ENCODE peak calls at places on chromosomes 6 and 20, in ten cellular contexts. G, S, A, L, U, M, O, D, F and K are unnamed samples.

GRCh38 chr6:26311385-26312095 is 53.5 kb upstream of the BTN3A2 start:
- DNase-seq in F (peak), M (peak), D (peak), U (no peak), G (no peak), O (peak), A (no peak), L (no peak), S (no peak), K (peak)

GRCh38 chr6:57195457-57195856 is 23.3 kb downstream of the BAG2 start:
- DNase-seq in F (no peak), S (no peak), L (no peak), A (no peak), U (no peak), D (no peak), G (no peak), O (no peak), M (no peak), K (no peak)

GRCh38 chr20:22411568-22412450 is 172.6 kb downstream of the FOXA2 start:
- DNase-seq in D (no peak), L (no peak), M (no peak), F (no peak), S (no peak), O (peak), G (no peak), U (peak), A (no peak), K (no peak)

GRCh38 chr6:109452181-109452580 is 3.4 kb downstream of the MICAL1 start:
- DNase-seq in F (no peak), U (no peak), A (no peak), O (no peak), M (no peak), D (no peak), L (no peak), S (no peak), G (no peak), K (no peak)

GRCh38 chr6:116667620-116668019 is 946 bp downstream of the ZUP1 start:
- DNase-seq in L (no peak), O (no peak), U (no peak), M (no peak), A (no peak), D (no peak), G (no peak), F (no peak), S (no peak), K (no peak)

GRCh38 chr20:62381842-62382241 is 5.1 kb upstream of the RPS21 start:
- DNase-seq in G (no peak), L (no peak), M (no peak), S (no peak), A (no peak), D (no peak), U (no peak), O (no peak), F (no peak), K (no peak)

GRCh38 chr6:2765896-2766766 is 938 bp downstream of the WRNIP1 start:
- DNase-seq in M (peak), U (peak), F (peak), D (peak), O (peak), G (peak), S (no peak), L (no peak), A (peak), K (peak)

GRCh38 chr6:150549577-150550184 is 50.0 kb upstream of the PLEKHG1 start:
- DNase-seq in M (no peak), A (no peak), S (no peak), F (no peak), D (no peak), U (no peak), O (peak), G (no peak), L (no peak), K (no peak)

GRCh38 chr6:159438106-159438505 is 254.9 kb downstream of the SOD2 start:
- DNase-seq in G (no peak), D (no peak), F (no peak), A (no peak), O (no peak), L (no peak), S (no peak), U (no peak), M (no peak), K (no peak)

GRCh38 chr6:83461438-83461837 is 30.6 kb upstream of the ME1 start:
- DNase-seq in M (no peak), L (no peak), A (no peak), G (no peak), S (no peak), O (no peak), F (no peak), U (no peak), D (no peak), K (no peak)

GRCh38 chr6:105503641-105504040 is 100.8 kb upstream of the PREP start:
- DNase-seq in G (no peak), D (no peak), S (no peak), A (no peak), O (no peak), L (no peak), U (no peak), M (no peak), F (no peak), K (no peak)

GRCh38 chr6:105501945-105502344 is 99.1 kb upstream of the PREP start:
- DNase-seq in A (no peak), L (no peak), F (no peak), O (no peak), M (no peak), U (no peak), D (no peak), G (no peak), S (no peak), K (no peak)

GRCh38 chr6:105501246-105501645 is 98.4 kb upstream of the PREP start:
- DNase-seq in F (no peak), U (no peak), L (no peak), G (no peak), D (no peak), A (no peak), S (no peak), O (no peak), M (no peak), K (no peak)

GRCh38 chr6:105499928-105500327 is 97.0 kb upstream of the PREP start:
- DNase-seq in A (no peak), F (no peak), G (no peak), M (no peak), L (no peak), O (no peak), S (no peak), U (no peak), D (no peak), K (no peak)

GRCh38 chr6:105500693-105501092 is 97.8 kb upstream of the PREP start:
- DNase-seq in G (no peak), U (no peak), O (no peak), L (no peak), A (no peak), F (no peak), D (no peak), M (no peak), S (no peak), K (no peak)
- TF ChIP-seq CTCF in G (no peak), U (no peak), O (no peak), L (no peak), A (no peak), F (no peak), D (peak), M (no peak), S (no peak), K (no peak)

DNA sequence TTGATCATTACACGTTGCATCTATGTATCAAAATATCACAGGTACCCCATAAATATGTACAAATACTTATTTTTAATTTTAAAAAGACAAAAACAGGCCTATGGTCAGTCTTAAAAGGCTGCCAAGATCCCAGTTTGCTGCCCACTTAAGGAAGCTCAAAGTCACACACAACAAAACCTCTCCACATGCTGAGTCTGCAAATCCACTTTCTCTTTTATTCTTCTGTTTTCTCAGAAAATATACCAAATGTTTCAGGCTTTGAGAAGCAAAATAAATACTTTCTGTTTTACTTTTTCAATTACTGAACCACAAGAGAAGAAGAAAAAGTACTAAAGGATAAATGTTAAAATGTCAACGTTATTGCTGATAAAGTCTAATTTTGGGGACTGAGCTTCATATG is 107.8 kb upstream of the MANEA start:
- DNase-seq in A (no peak), L (no peak), D (no peak), F (no peak), G (no peak), S (no peak), M (no peak), O (no peak), U (no peak), K (no peak)
- TF ChIP-seq CTCF in A (no peak), L (no peak), D (no peak), F (no peak), G (no peak), S (no peak), M (no peak), O (no peak), U (no peak), K (no peak)

DNA sequence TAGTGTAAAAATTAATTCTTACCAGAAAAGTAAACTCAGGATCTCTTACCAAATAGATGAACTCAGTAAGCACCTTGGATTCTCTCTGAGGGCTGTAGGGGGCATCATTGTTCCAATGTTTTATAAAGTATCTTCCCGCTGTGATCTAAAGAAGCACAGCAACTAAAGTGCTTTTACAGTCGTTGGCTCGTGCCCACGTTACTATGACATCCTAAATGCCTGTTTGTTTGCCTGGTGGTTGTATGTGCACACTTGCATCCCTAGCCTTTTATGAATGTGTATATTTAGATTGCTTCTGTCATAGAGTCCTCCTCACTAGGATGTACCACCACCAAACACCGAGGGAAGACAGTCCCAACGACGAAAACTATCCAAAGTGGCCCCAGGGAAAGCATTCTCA is 34.5 kb downstream of the SLX4IP start:
- DNase-seq in L (no peak), A (peak), F (no peak), S (no peak), O (peak), U (no peak), M (no peak), D (peak), G (peak), K (peak)
- TF ChIP-seq CTCF in L (peak), A (peak), F (peak), S (peak), O (peak), U (peak), M (peak), D (peak), G (peak), K (peak)

GRCh38 chr20:46955601-46956556 is 61.2 kb downstream of the EYA2 start:
- DNase-seq in O (no peak), A (no peak), G (no peak), L (no peak), D (no peak), S (no peak), M (no peak), U (no peak), F (no peak), K (no peak)

GRCh38 chr20:46954490-46955038 is 59.9 kb downstream of the EYA2 start:
- DNase-seq in O (peak), A (no peak), S (no peak), D (no peak), M (no peak), G (no peak), L (no peak), F (no peak), U (no peak), K (no peak)

GRCh38 chr20:46951405-46951804 is 56.8 kb downstream of the EYA2 start:
- DNase-seq in L (no peak), U (no peak), F (no peak), M (no peak), D (no peak), A (no peak), G (no peak), O (no peak), S (no peak), K (no peak)

GRCh38 chr20:46953596-46953995 is 59.0 kb downstream of the EYA2 start:
- DNase-seq in O (no peak), M (no peak), G (no peak), F (no peak), L (no peak), D (no peak), U (no peak), A (no peak), S (no peak), K (no peak)

DNA sequence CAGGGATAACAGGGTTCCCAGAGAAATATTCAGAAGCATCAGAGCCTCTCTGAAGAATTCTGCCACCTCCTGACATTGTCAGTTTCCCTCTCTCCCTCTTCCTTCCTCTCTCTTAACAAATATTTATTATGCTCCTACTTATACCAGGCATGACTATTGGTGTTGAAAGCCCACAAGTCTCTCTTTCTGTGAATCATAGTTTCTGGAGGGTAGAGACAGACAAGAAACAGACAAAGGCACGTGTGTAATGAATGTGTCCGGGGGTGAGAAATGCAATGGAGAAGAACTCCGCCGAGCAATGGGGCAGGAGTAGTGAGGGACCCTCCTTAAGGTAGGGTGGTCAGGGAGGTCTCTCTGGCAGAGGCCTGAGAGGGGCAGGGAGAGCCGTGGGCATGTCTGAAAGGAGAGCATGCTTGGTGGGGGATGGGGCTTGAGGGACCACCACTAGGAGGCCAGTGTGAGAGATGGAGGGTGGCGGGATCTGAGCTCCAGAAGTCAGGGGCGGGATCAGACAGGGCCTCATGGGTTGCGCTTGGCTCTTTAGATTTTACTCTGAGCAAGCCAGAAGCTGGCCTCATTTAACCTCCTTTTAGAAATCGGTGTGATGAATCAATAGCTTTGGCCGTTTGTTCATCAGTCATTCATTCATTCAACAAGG is 57.3 kb downstream of the EYA2 start:
- DNase-seq in L (no peak), D (peak), S (no peak), F (no peak), G (no peak), U (no peak), A (no peak), O (no peak), M (no peak), K (no peak)
- TF ChIP-seq CTCF in L (no peak), D (peak), S (no peak), F (no peak), G (no peak), U (no peak), A (no peak), O (no peak), M (no peak), K (no peak)

GRCh38 chr6:113120577-113121285 is 736.4 kb upstream of the MARCKS start:
- DNase-seq in U (no peak), F (no peak), S (no peak), A (no peak), G (no peak), O (peak), D (peak), L (no peak), M (no peak), K (no peak)

GRCh38 chr6:113120214-113120576 is 737.0 kb upstream of the MARCKS start:
- DNase-seq in U (no peak), L (no peak), D (no peak), O (peak), A (no peak), S (no peak), G (no peak), M (no peak), F (no peak), K (no peak)

GRCh38 chr6:113128020-113128419 is 729.1 kb upstream of the MARCKS start:
- DNase-seq in L (no peak), S (no peak), U (no peak), M (no peak), G (no peak), D (no peak), F (no peak), O (no peak), A (no peak), K (no peak)

GRCh38 chr6:113122060-113122459 is 735.1 kb upstream of the MARCKS start:
- DNase-seq in M (peak), S (no peak), D (peak), L (no peak), O (peak), F (no peak), G (no peak), U (no peak), A (peak), K (no peak)
- TF ChIP-seq CTCF in M (no peak), S (no peak), D (peak), L (peak), O (peak), F (no peak), G (peak), U (peak), A (no peak), K (no peak)

GRCh38 chr6:85460154-85460950 is 10.5 kb downstream of the NT5E start:
- DNase-seq in F (no peak), L (no peak), O (no peak), G (no peak), M (no peak), A (peak), U (no peak), S (no peak), D (peak), K (no peak)
- TF ChIP-seq CTCF in F (no peak), L (no peak), O (no peak), G (no peak), M (no peak), A (no peak), U (no peak), S (no peak), D (no peak), K (no peak)

GRCh38 chr6:117906905-117907599 is at the start of gene SLC35F1:
- DNase-seq in M (peak), A (peak), L (peak), S (peak), D (peak), F (peak), O (peak), G (peak), U (peak), K (peak)
- TF ChIP-seq CTCF in M (peak), A (peak), L (peak), S (peak), D (peak), F (no peak), O (no peak), G (peak), U (peak), K (peak)

GRCh38 chr6:79137671-79138070 is 59.6 kb upstream of the PHIP start:
- DNase-seq in G (no peak), O (no peak), D (no peak), A (no peak), U (no peak), S (no peak), M (no peak), F (no peak), L (no peak), K (no peak)

GRCh38 chr6:79145301-79145700 is 67.2 kb upstream of the PHIP start:
- DNase-seq in U (no peak), L (no peak), A (no peak), G (no peak), F (no peak), D (no peak), S (no peak), M (no peak), O (no peak), K (no peak)

GRCh38 chr6:79146426-79146825 is 68.4 kb upstream of the PHIP start:
- DNase-seq in D (no peak), S (no peak), U (no peak), G (no peak), L (no peak), O (no peak), A (no peak), M (no peak), F (no peak), K (no peak)

GRCh38 chr6:79138146-79138545 is 60.1 kb upstream of the PHIP start:
- DNase-seq in U (no peak), M (no peak), A (no peak), D (no peak), S (no peak), L (no peak), O (peak), F (no peak), G (no peak), K (no peak)

DNA sequence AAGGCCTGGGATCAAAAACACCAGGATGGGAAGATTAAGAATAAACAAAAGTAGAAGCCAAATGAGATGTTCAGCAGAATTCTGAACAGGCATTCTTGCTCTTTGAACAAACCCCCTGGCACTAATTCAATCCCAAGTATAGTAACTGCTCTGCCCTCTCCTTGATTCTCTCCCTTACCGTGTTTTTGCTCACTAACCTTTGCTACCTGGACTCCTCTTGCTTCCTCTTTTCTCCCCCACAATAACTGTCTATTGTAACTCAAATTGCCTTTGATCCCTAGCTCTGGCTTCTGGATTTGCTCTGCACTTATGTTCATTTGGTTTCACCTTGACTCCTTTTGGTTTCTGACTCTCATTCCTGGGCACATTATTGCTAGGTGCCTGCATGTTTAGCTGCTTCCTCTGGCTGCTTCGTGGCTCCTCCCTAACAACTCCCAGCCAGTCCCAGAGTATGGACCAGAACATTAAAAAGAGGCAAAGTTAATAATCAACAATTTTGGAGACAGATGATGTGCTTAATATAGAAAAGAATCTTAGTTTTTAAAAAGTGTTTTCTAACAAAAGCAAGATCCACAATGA is 65.4 kb upstream of the PHIP start:
- DNase-seq in F (no peak), L (no peak), M (no peak), O (no peak), S (no peak), D (no peak), U (no peak), A (no peak), G (no peak), K (no peak)
- TF ChIP-seq CTCF in F (no peak), L (no peak), M (no peak), O (no peak), S (no peak), D (no peak), U (no peak), A (no peak), G (no peak), K (no peak)

DNA sequence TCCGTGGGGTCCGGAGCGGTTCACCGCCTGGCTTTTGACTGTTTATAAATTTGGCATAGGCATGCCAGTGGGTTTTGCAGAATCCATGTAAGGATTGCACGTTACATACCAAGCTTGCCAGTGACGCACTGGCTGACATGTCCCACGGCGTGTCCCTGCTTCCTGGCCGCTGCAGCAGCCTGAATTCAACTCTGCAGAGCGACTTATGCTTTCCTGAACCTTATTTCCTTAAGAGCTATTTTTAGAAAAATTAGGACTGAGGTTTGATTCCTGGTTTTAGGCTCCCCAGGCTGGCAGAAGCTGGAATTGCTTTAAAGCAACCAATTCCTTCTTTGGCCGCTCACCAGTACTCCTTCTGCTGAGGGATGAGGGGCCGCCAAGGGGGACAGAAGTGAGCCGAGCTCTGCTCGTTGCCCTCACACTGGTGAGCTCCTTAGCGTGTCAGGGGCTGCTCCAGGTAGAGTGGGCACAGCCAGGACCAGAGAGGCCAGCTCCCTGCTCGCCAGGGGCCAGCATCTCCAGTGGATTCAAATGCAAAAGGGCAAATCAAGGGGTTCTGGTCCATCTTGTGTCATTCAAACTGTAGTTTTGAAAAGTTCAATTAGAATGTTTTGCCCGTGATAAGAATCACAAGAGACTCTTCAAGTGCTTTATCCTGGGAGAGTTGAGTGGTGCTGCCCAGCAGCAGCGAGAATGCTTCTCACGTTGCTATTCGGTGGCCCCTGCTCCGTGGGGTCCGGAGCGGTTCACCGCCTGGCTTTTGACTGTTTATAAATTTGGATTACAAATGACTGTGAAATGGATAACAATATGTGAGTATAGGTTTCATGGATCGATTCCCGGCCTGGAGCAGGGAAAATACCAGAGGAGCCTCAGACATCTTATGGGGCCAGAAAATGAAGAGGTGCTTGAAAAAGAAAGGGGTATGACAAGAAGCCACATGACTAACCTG is 17.5 kb upstream of the IRF4 start:
- DNase-seq in G (no peak), F (peak), M (no peak), O (no peak), L (no peak), A (no peak), S (no peak), U (no peak), D (peak), K (no peak)
- TF ChIP-seq CTCF in G (no peak), F (no peak), M (no peak), O (no peak), L (no peak), A (no peak), S (no peak), U (peak), D (no peak), K (no peak)